ENCODE peak calls at places on chromosome 21, in five cellular contexts. P is psoas muscle, D is upper lobe of left lung, N is right lobe of liver, L is neural progenitor cell. E is an unnamed sample.

GRCh38 chr21:36654341-36654740 is 44.6 kb upstream of the SIM2 start:
- DNase-seq in L (no peak), P (no peak), N (no peak), D (peak), E (no peak)

GRCh38 chr21:21714396-21714795 is 716.2 kb downstream of the NCAM2 start:
- DNase-seq in N (no peak), D (no peak), L (no peak), P (no peak), E (no peak)

GRCh38 chr21:31873275-31873695 is 465 bp downstream of the HUNK start:
- DNase-seq in D (peak), N (no peak), L (peak), P (no peak), E (no peak)

GRCh38 chr21:15204140-15204774 is 139.5 kb upstream of the NRIP1 start:
- DNase-seq in N (no peak), D (no peak), P (no peak), L (no peak), E (no peak)

GRCh38 chr21:14763695-14764064 is 217.6 kb upstream of the SAMSN1 start:
- DNase-seq in N (no peak), D (no peak), P (no peak), L (no peak), E (no peak)

GRCh38 chr21:27260728-27261127 is 293.8 kb upstream of the ADAMTS5 start:
- DNase-seq in D (no peak), L (no peak), P (no peak), N (no peak), E (no peak)

GRCh38 chr21:29627905-29628304 is 311.9 kb downstream of the GRIK1 start:
- DNase-seq in D (no peak), N (no peak), P (no peak), L (no peak), E (no peak)

GRCh38 chr21:46455575-46456385 is 2.9 kb upstream of the DIP2A start:
- DNase-seq in D (no peak), P (no peak), N (no peak), L (no peak), E (peak)

GRCh38 chr21:36887983-36888382 is 78.5 kb downstream of the HLCS start:
- DNase-seq in P (no peak), L (peak), N (no peak), D (no peak), E (no peak)

GRCh38 chr21:16976132-16976666 is 536.6 kb upstream of the CXADR start:
- DNase-seq in D (no peak), L (no peak), P (no peak), N (no peak), E (no peak)

GRCh38 chr21:28834335-28835238 is 158.1 kb downstream of the LTN1 start:
- DNase-seq in L (no peak), N (no peak), P (peak), D (no peak), E (no peak)

GRCh38 chr21:16768096-16768495 is 744.7 kb upstream of the CXADR start:
- DNase-seq in L (no peak), N (no peak), P (no peak), D (no peak), E (no peak)

GRCh38 chr21:37087188-37087587 is 14.1 kb downstream of the TTC3 start:
- DNase-seq in N (no peak), L (peak), P (no peak), D (no peak), E (no peak)

GRCh38 chr21:15061284-15061683 is 3.5 kb downstream of the NRIP1 start:
- DNase-seq in D (no peak), N (no peak), L (no peak), P (no peak), E (no peak)

GRCh38 chr21:15706686-15707085 is 23.1 kb upstream of the USP25 start:
- DNase-seq in D (no peak), L (no peak), N (no peak), P (no peak), E (no peak)

GRCh38 chr21:46425061-46425460 is 33.6 kb upstream of the DIP2A start:
- DNase-seq in L (no peak), P (peak), N (peak), D (no peak), E (no peak)

GRCh38 chr21:29297483-29298347 is 1.0 kb upstream of the BACH1 start:
- DNase-seq in L (no peak), P (no peak), N (no peak), D (peak), E (no peak)

GRCh38 chr21:43004926-43005325 is 30.6 kb downstream of the PKNOX1 start:
- DNase-seq in D (no peak), P (no peak), L (no peak), N (no peak), E (no peak)

GRCh38 chr21:28069446-28069845 is 923.2 kb downstream of the LTN1 start:
- DNase-seq in N (no peak), P (no peak), D (no peak), L (peak), E (no peak)

GRCh38 chr21:37000381-37000780 is 6.1 kb upstream of the RIPPLY3 start:
- DNase-seq in D (no peak), L (no peak), N (no peak), P (no peak), E (no peak)

GRCh38 chr21:27570306-27570868 is 603.5 kb upstream of the ADAMTS5 start:
- DNase-seq in D (no peak), L (no peak), P (peak), N (no peak), E (no peak)

GRCh38 chr21:36694041-36694515 is 4.8 kb upstream of the SIM2 start:
- DNase-seq in N (no peak), D (no peak), P (no peak), L (peak), E (no peak)

GRCh38 chr21:33362044-33362555 is 37.3 kb downstream of the IFNAR1 start:
- DNase-seq in N (no peak), P (no peak), D (no peak), L (peak), E (peak)
- H3K4me3 ChIP-seq in N (no peak), P (peak), D (peak), L (peak), E (peak)

GRCh38 chr21:38902608-38903445 is 97.1 kb downstream of the ETS2 start:
- DNase-seq in P (no peak), N (no peak), D (no peak), L (no peak), E (no peak)
- H3K27ac ChIP-seq in P (peak), N (peak), D (peak), L (no peak), E (peak)

GRCh38 chr21:18248171-18248570 is 3.5 kb downstream of the CHODL start:
- DNase-seq in L (no peak), P (no peak), N (no peak), D (no peak), E (no peak)
- H3K4me3 ChIP-seq in L (no peak), P (no peak), N (no peak), D (no peak), E (no peak)

GRCh38 chr21:26117324-26117971 is 53.1 kb downstream of the APP start:
- DNase-seq in D (no peak), N (no peak), L (no peak), P (no peak), E (no peak)
- H3K27ac ChIP-seq in D (no peak), N (peak), L (no peak), P (no peak), E (peak)

GRCh38 chr21:34743831-34744230 is 75.0 kb downstream of the CLIC6 start:
- DNase-seq in P (peak), L (no peak), N (no peak), D (no peak), E (peak)

GRCh38 chr21:34748862-34749261 is 80.1 kb downstream of the CLIC6 start:
- DNase-seq in D (no peak), N (no peak), L (no peak), P (no peak), E (no peak)

GRCh38 chr21:34744801-34745200 is 76.0 kb downstream of the CLIC6 start:
- DNase-seq in D (no peak), P (no peak), L (no peak), N (no peak), E (no peak)

GRCh38 chr21:34743285-34743684 is 74.5 kb downstream of the CLIC6 start:
- DNase-seq in N (no peak), D (no peak), P (no peak), L (no peak), E (no peak)

DNA sequence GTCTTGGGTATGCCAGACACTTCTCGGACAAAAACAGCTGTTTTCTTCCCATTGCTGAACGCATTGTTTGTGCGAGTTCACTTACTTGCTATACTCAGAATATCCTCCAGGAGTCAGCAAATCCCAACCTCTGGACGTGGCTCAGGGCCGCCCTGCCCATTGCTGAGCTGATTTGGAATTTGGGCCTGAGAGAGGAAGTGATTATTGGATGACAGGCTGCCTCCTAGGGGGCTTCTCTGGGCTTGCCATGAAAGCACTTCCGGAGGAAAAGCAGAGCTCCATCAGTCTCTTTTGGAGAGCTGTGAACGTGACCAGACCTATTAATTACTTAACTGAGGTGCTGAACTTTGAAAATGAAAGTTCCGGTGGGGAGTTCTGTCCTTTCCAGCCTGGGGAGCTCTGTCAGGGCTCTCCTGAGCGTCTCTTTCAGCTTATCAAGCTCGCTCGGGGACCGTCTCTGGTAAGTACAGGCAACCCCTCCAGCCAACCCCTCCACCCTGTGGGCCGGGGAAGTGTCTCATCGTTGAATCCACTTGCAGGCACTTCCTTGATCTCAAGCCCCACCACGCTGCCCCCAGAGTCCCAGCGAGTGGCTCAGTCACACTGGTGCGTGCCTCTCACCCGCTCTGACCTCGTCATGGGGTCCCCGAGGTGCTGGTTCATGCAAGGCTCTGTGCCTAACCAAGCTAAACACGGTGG is 76.9 kb downstream of the CLIC6 start:
- DNase-seq in N (peak), L (peak), D (peak), P (peak), E (peak)
- H3K4me3 ChIP-seq in N (peak), L (no peak), D (no peak), P (no peak), E (no peak)

GRCh38 chr21:41691205-41692203 is 75.3 kb downstream of the RIPK4 start:
- DNase-seq in P (no peak), L (no peak), D (no peak), N (no peak), E (no peak)

GRCh38 chr21:41687633-41688032 is 79.2 kb downstream of the RIPK4 start:
- DNase-seq in P (no peak), D (no peak), L (no peak), N (no peak), E (no peak)

GRCh38 chr21:41686664-41687063 is 80.2 kb downstream of the RIPK4 start:
- DNase-seq in P (no peak), D (no peak), N (no peak), L (no peak), E (no peak)

GRCh38 chr21:41692216-41692615 is 74.6 kb downstream of the RIPK4 start:
- DNase-seq in N (no peak), L (no peak), P (no peak), D (peak), E (no peak)

DNA sequence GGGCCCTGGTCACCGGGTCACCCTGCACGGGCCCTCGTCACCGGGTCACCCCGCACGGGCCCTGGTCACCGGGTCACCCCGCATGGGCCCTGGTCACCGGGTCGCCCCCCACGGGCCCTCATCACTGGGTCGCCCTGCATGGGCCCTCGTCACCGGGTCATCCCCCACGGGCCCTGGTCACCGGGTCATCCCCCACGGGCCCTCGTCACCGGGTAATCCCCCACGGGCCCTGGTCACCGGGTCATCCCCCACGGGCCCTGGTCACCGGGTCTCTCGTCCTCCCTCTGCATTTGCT is 77.6 kb downstream of the RIPK4 start:
- DNase-seq in L (no peak), D (no peak), N (no peak), P (no peak), E (no peak)
- H3K27ac ChIP-seq in L (no peak), D (no peak), N (no peak), P (no peak), E (no peak)

GRCh38 chr21:26199471-26199870 is 28.9 kb upstream of the APP start:
- DNase-seq in L (no peak), N (no peak), P (no peak), D (no peak), E (no peak)

GRCh38 chr21:26188422-26188821 is 17.9 kb upstream of the APP start:
- DNase-seq in P (no peak), L (no peak), N (no peak), D (no peak), E (no peak)

GRCh38 chr21:26191609-26192008 is 21.0 kb upstream of the APP start:
- DNase-seq in N (no peak), D (no peak), L (no peak), P (no peak), E (no peak)

GRCh38 chr21:26194811-26195251 is 24.3 kb upstream of the APP start:
- DNase-seq in N (no peak), L (no peak), P (no peak), D (no peak), E (no peak)

DNA sequence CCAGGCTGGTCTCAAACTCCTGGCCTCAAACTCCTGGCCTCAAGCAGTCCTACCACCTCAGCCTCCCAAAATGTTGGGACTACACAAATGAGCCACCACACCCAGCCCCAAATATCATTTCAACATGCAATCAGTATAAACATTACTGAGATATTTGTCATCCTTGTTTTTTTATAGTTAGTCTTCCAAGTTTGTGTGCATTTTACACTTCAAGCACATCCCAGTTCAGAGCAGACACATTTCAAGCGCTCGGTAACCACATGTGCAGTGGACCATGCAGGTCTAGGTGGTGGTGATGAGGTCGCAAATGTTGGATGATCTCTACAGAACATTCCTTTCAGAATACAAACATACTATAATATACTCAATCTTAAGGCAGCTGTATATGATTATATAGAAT is 23.8 kb upstream of the APP start:
- DNase-seq in N (no peak), D (no peak), L (no peak), P (no peak), E (no peak)
- H3K4me3 ChIP-seq in N (no peak), D (no peak), L (no peak), P (no peak), E (no peak)

GRCh38 chr21:44051462-44051941 is 39.4 kb downstream of the TRAPPC10 start:
- DNase-seq in N (no peak), D (no peak), L (no peak), P (peak), E (no peak)

GRCh38 chr21:44047996-44048560 is 36.0 kb downstream of the TRAPPC10 start:
- DNase-seq in P (no peak), N (no peak), L (no peak), D (no peak), E (no peak)

GRCh38 chr21:44049182-44049581 is 37.1 kb downstream of the TRAPPC10 start:
- DNase-seq in D (no peak), N (no peak), P (no peak), L (no peak), E (peak)

GRCh38 chr21:44050276-44050675 is 38.2 kb downstream of the TRAPPC10 start:
- DNase-seq in N (no peak), L (no peak), D (no peak), P (no peak), E (no peak)

DNA sequence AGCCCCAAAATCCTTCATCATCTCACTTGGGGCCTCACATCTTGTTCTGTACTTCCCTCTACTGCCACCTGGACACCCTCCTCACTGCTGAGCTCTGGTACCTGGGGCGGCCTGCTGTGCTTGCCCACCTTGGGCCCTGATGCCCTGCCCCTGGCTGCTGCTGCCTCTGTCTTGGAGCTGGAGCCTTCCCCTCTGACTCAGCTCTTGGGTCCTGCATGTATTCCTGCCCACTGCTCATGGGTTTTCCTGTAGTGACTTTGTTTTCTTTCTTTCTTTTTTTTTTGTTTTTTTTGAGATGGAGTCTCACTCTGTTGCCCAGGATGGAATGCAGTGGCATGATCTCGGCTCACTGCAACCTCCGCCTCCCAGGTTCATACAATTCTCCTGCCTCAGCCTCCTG is 37.5 kb downstream of the TRAPPC10 start:
- DNase-seq in D (no peak), P (no peak), N (no peak), L (no peak), E (peak)
- H3K27ac ChIP-seq in D (no peak), P (no peak), N (no peak), L (no peak), E (no peak)

DNA sequence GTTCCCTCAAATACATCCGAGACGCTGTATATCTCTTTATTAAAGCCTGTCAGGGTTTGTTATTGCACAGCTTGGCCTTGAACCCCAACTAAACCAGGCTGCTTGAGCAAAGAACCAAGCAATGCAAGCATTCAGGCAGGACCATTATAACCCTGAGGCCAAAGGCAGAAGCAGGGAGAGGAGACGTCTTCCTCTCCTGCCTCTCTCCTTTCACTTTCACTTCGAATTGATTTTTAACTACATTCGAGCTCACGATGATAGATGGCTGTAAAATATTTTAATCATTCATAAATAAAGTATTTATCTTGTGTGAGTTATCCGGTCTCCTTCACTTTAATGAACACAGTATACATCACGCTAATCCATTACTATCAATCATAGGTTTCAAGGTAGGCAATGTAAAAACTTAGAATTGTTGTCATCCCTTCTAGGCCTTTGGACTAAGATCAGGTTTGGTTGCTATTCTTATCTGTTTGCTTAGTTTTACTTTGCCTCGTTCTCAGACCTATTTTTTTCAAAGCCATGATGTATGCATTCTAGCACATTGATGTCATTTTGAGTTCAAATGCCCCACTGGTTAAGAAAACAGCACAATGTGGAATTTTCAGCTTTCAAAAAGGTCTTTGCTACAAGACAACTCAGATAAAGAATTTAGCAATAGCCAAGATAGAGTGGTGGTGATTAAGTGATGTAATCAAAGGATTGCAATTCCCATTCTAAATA is 480.2 kb upstream of the RUNX1 start:
- DNase-seq in N (no peak), D (no peak), L (no peak), P (no peak), E (no peak)
- H3K4me3 ChIP-seq in N (no peak), D (peak), L (no peak), P (peak), E (peak)

GRCh38 chr21:45100866-45101265 is 26.5 kb downstream of the ADARB1 start:
- DNase-seq in P (no peak), D (peak), N (no peak), L (no peak), E (no peak)

GRCh38 chr21:45105906-45106485 is 31.6 kb downstream of the ADARB1 start:
- DNase-seq in D (no peak), N (no peak), L (no peak), P (no peak), E (no peak)

GRCh38 chr21:45102391-45102932 is 28.1 kb downstream of the ADARB1 start:
- DNase-seq in D (no peak), N (no peak), P (no peak), L (no peak), E (no peak)

GRCh38 chr21:45104560-45104959 is 30.2 kb downstream of the ADARB1 start:
- DNase-seq in N (peak), P (no peak), L (no peak), D (no peak), E (no peak)

GRCh38 chr21:45103966-45104520 is 29.7 kb downstream of the ADARB1 start:
- DNase-seq in D (no peak), L (no peak), P (no peak), N (no peak), E (no peak)
- H3K27ac ChIP-seq in D (no peak), L (no peak), P (peak), N (no peak), E (no peak)